ENCODE peak calls at places on chromosome 21, in six cellular contexts. One of them, this sample, is unnamed.

GRCh38 chr21:45306453-45306831 is 18.7 kb upstream of the POFUT2 start:
- DNase-seq in MV-4-11: no peak
- DNase-seq in effector CD4-positive, alpha-beta T cell: no peak
- DNase-seq in stimulated activated CD4-positive, alpha-beta T cell treated with anti-CD3 and anti-CD28 coated beads, TNF-alpha, amount 100 ng/mL, for 4 hours: no peak
- DNase-seq in T-helper 1 cell: no peak
- DNase-seq in ecto neural progenitor cell: no peak
- DNase-seq in this sample: no peak

GRCh38 chr21:33117268-33117888 is 47.4 kb downstream of the OLIG1 start:
- DNase-seq in T-helper 1 cell: no peak
- DNase-seq in MV-4-11: no peak
- DNase-seq in ecto neural progenitor cell: no peak
- DNase-seq in effector CD4-positive, alpha-beta T cell: no peak
- DNase-seq in stimulated activated CD4-positive, alpha-beta T cell treated with anti-CD3 and anti-CD28 coated beads, TNF-alpha, amount 100 ng/mL, for 4 hours: no peak
- DNase-seq in this sample: no peak

GRCh38 chr21:21199342-21200102 is 201.3 kb downstream of the NCAM2 start:
- DNase-seq in stimulated activated CD4-positive, alpha-beta T cell treated with anti-CD3 and anti-CD28 coated beads, TNF-alpha, amount 100 ng/mL, for 4 hours: no peak
- DNase-seq in effector CD4-positive, alpha-beta T cell: no peak
- DNase-seq in ecto neural progenitor cell: no peak
- DNase-seq in T-helper 1 cell: no peak
- DNase-seq in MV-4-11: no peak
- DNase-seq in this sample: no peak

GRCh38 chr21:46024983-46025860 is 43.7 kb downstream of the COL6A1 start:
- DNase-seq in effector CD4-positive, alpha-beta T cell: no peak
- DNase-seq in T-helper 1 cell: no peak
- DNase-seq in MV-4-11: no peak
- DNase-seq in ecto neural progenitor cell: no peak
- DNase-seq in stimulated activated CD4-positive, alpha-beta T cell treated with anti-CD3 and anti-CD28 coated beads, TNF-alpha, amount 100 ng/mL, for 4 hours: no peak
- DNase-seq in this sample: no peak

GRCh38 chr21:41868062-41868710 is 11.0 kb downstream of the PRDM15 start:
- DNase-seq in effector CD4-positive, alpha-beta T cell: no peak
- DNase-seq in ecto neural progenitor cell: no peak
- DNase-seq in T-helper 1 cell: no peak
- DNase-seq in stimulated activated CD4-positive, alpha-beta T cell treated with anti-CD3 and anti-CD28 coated beads, TNF-alpha, amount 100 ng/mL, for 4 hours: no peak
- DNase-seq in MV-4-11: no peak
- DNase-seq in this sample: no peak

GRCh38 chr21:42108941-42109340 is 37.8 kb downstream of the UMODL1 start:
- DNase-seq in ecto neural progenitor cell: no peak
- DNase-seq in MV-4-11: no peak
- DNase-seq in effector CD4-positive, alpha-beta T cell: no peak
- DNase-seq in T-helper 1 cell: no peak
- DNase-seq in stimulated activated CD4-positive, alpha-beta T cell treated with anti-CD3 and anti-CD28 coated beads, TNF-alpha, amount 100 ng/mL, for 4 hours: no peak
- DNase-seq in this sample: no peak

GRCh38 chr21:16196521-16197208 is 466.9 kb downstream of the USP25 start:
- DNase-seq in MV-4-11: no peak
- DNase-seq in stimulated activated CD4-positive, alpha-beta T cell treated with anti-CD3 and anti-CD28 coated beads, TNF-alpha, amount 100 ng/mL, for 4 hours: no peak
- DNase-seq in T-helper 1 cell: no peak
- DNase-seq in effector CD4-positive, alpha-beta T cell: no peak
- DNase-seq in ecto neural progenitor cell: no peak
- DNase-seq in this sample: no peak

GRCh38 chr21:41477641-41478318 is 30.2 kb downstream of the TMPRSS2 start:
- DNase-seq in ecto neural progenitor cell: peak
- DNase-seq in MV-4-11: peak
- DNase-seq in T-helper 1 cell: no peak
- DNase-seq in stimulated activated CD4-positive, alpha-beta T cell treated with anti-CD3 and anti-CD28 coated beads, TNF-alpha, amount 100 ng/mL, for 4 hours: no peak
- DNase-seq in effector CD4-positive, alpha-beta T cell: no peak
- DNase-seq in this sample: no peak

GRCh38 chr21:17003221-17003620 is 509.6 kb upstream of the CXADR start:
- DNase-seq in effector CD4-positive, alpha-beta T cell: no peak
- DNase-seq in T-helper 1 cell: no peak
- DNase-seq in MV-4-11: no peak
- DNase-seq in stimulated activated CD4-positive, alpha-beta T cell treated with anti-CD3 and anti-CD28 coated beads, TNF-alpha, amount 100 ng/mL, for 4 hours: no peak
- DNase-seq in ecto neural progenitor cell: no peak
- DNase-seq in this sample: no peak

GRCh38 chr21:43590220-43590619 is 69.1 kb downstream of the HSF2BP start:
- DNase-seq in MV-4-11: no peak
- DNase-seq in T-helper 1 cell: no peak
- DNase-seq in stimulated activated CD4-positive, alpha-beta T cell treated with anti-CD3 and anti-CD28 coated beads, TNF-alpha, amount 100 ng/mL, for 4 hours: no peak
- DNase-seq in effector CD4-positive, alpha-beta T cell: no peak
- DNase-seq in ecto neural progenitor cell: no peak
- DNase-seq in this sample: no peak

GRCh38 chr21:16305686-16306085 is 575.9 kb downstream of the USP25 start:
- DNase-seq in stimulated activated CD4-positive, alpha-beta T cell treated with anti-CD3 and anti-CD28 coated beads, TNF-alpha, amount 100 ng/mL, for 4 hours: no peak
- DNase-seq in effector CD4-positive, alpha-beta T cell: no peak
- DNase-seq in ecto neural progenitor cell: peak
- DNase-seq in MV-4-11: no peak
- DNase-seq in T-helper 1 cell: no peak
- DNase-seq in this sample: no peak

GRCh38 chr21:16047857-16048256 is 318.1 kb downstream of the USP25 start:
- DNase-seq in T-helper 1 cell: no peak
- DNase-seq in MV-4-11: no peak
- DNase-seq in stimulated activated CD4-positive, alpha-beta T cell treated with anti-CD3 and anti-CD28 coated beads, TNF-alpha, amount 100 ng/mL, for 4 hours: no peak
- DNase-seq in effector CD4-positive, alpha-beta T cell: no peak
- DNase-seq in ecto neural progenitor cell: no peak
- DNase-seq in this sample: no peak

GRCh38 chr21:28952686-28953085 is 40.0 kb downstream of the LTN1 start:
- DNase-seq in stimulated activated CD4-positive, alpha-beta T cell treated with anti-CD3 and anti-CD28 coated beads, TNF-alpha, amount 100 ng/mL, for 4 hours: no peak
- DNase-seq in effector CD4-positive, alpha-beta T cell: no peak
- DNase-seq in ecto neural progenitor cell: no peak
- DNase-seq in MV-4-11: no peak
- DNase-seq in T-helper 1 cell: no peak
- DNase-seq in this sample: no peak

GRCh38 chr21:28436286-28436932 is 556.3 kb downstream of the LTN1 start:
- DNase-seq in effector CD4-positive, alpha-beta T cell: no peak
- DNase-seq in ecto neural progenitor cell: no peak
- DNase-seq in MV-4-11: no peak
- DNase-seq in stimulated activated CD4-positive, alpha-beta T cell treated with anti-CD3 and anti-CD28 coated beads, TNF-alpha, amount 100 ng/mL, for 4 hours: no peak
- DNase-seq in T-helper 1 cell: no peak
- DNase-seq in this sample: no peak

GRCh38 chr21:44880762-44881585 is 7.5 kb upstream of the PTTG1IP start:
- DNase-seq in stimulated activated CD4-positive, alpha-beta T cell treated with anti-CD3 and anti-CD28 coated beads, TNF-alpha, amount 100 ng/mL, for 4 hours: no peak
- DNase-seq in T-helper 1 cell: no peak
- DNase-seq in ecto neural progenitor cell: no peak
- DNase-seq in MV-4-11: peak
- DNase-seq in effector CD4-positive, alpha-beta T cell: no peak
- DNase-seq in this sample: no peak

GRCh38 chr21:40299441-40299840 is 432.2 kb downstream of the PCP4 start:
- DNase-seq in stimulated activated CD4-positive, alpha-beta T cell treated with anti-CD3 and anti-CD28 coated beads, TNF-alpha, amount 100 ng/mL, for 4 hours: no peak
- DNase-seq in ecto neural progenitor cell: no peak
- DNase-seq in effector CD4-positive, alpha-beta T cell: no peak
- DNase-seq in T-helper 1 cell: no peak
- DNase-seq in MV-4-11: no peak
- DNase-seq in this sample: no peak

GRCh38 chr21:38223893-38224540 is 32.8 kb upstream of the KCNJ15 start:
- DNase-seq in T-helper 1 cell: no peak
- DNase-seq in ecto neural progenitor cell: no peak
- DNase-seq in effector CD4-positive, alpha-beta T cell: no peak
- DNase-seq in MV-4-11: peak
- DNase-seq in stimulated activated CD4-positive, alpha-beta T cell treated with anti-CD3 and anti-CD28 coated beads, TNF-alpha, amount 100 ng/mL, for 4 hours: no peak
- DNase-seq in this sample: no peak

GRCh38 chr21:42195378-42196031 is 23.4 kb upstream of the ABCG1 start:
- DNase-seq in ecto neural progenitor cell: peak
- DNase-seq in MV-4-11: peak
- DNase-seq in effector CD4-positive, alpha-beta T cell: no peak
- DNase-seq in stimulated activated CD4-positive, alpha-beta T cell treated with anti-CD3 and anti-CD28 coated beads, TNF-alpha, amount 100 ng/mL, for 4 hours: no peak
- DNase-seq in T-helper 1 cell: no peak
- DNase-seq in this sample: no peak

GRCh38 chr21:35232545-35233176 is 183.6 kb upstream of the RUNX1 start:
- DNase-seq in MV-4-11: no peak
- DNase-seq in stimulated activated CD4-positive, alpha-beta T cell treated with anti-CD3 and anti-CD28 coated beads, TNF-alpha, amount 100 ng/mL, for 4 hours: no peak
- DNase-seq in effector CD4-positive, alpha-beta T cell: no peak
- DNase-seq in ecto neural progenitor cell: no peak
- DNase-seq in T-helper 1 cell: no peak
- DNase-seq in this sample: no peak

GRCh38 chr21:36747815-36748381 is 49.0 kb downstream of the SIM2 start:
- DNase-seq in MV-4-11: no peak
- DNase-seq in T-helper 1 cell: no peak
- DNase-seq in stimulated activated CD4-positive, alpha-beta T cell treated with anti-CD3 and anti-CD28 coated beads, TNF-alpha, amount 100 ng/mL, for 4 hours: no peak
- DNase-seq in ecto neural progenitor cell: peak
- DNase-seq in effector CD4-positive, alpha-beta T cell: no peak
- DNase-seq in this sample: no peak

GRCh38 chr21:15908187-15908586 is 178.4 kb downstream of the USP25 start:
- DNase-seq in MV-4-11: no peak
- DNase-seq in stimulated activated CD4-positive, alpha-beta T cell treated with anti-CD3 and anti-CD28 coated beads, TNF-alpha, amount 100 ng/mL, for 4 hours: no peak
- DNase-seq in effector CD4-positive, alpha-beta T cell: no peak
- DNase-seq in T-helper 1 cell: no peak
- DNase-seq in ecto neural progenitor cell: no peak
- DNase-seq in this sample: no peak

GRCh38 chr21:42191978-42192595 is 26.9 kb upstream of the ABCG1 start:
- DNase-seq in ecto neural progenitor cell: no peak
- DNase-seq in effector CD4-positive, alpha-beta T cell: no peak
- DNase-seq in MV-4-11: no peak
- DNase-seq in T-helper 1 cell: no peak
- DNase-seq in stimulated activated CD4-positive, alpha-beta T cell treated with anti-CD3 and anti-CD28 coated beads, TNF-alpha, amount 100 ng/mL, for 4 hours: no peak
- DNase-seq in this sample: no peak

GRCh38 chr21:34800797-34801518 is 132.2 kb downstream of the CLIC6 start:
- DNase-seq in stimulated activated CD4-positive, alpha-beta T cell treated with anti-CD3 and anti-CD28 coated beads, TNF-alpha, amount 100 ng/mL, for 4 hours: no peak
- DNase-seq in ecto neural progenitor cell: no peak
- DNase-seq in T-helper 1 cell: no peak
- DNase-seq in MV-4-11: no peak
- DNase-seq in effector CD4-positive, alpha-beta T cell: no peak
- DNase-seq in this sample: no peak

GRCh38 chr21:28893687-28894086 is 99.0 kb downstream of the LTN1 start:
- DNase-seq in stimulated activated CD4-positive, alpha-beta T cell treated with anti-CD3 and anti-CD28 coated beads, TNF-alpha, amount 100 ng/mL, for 4 hours: no peak
- DNase-seq in T-helper 1 cell: no peak
- DNase-seq in MV-4-11: no peak
- DNase-seq in effector CD4-positive, alpha-beta T cell: no peak
- DNase-seq in ecto neural progenitor cell: no peak
- DNase-seq in this sample: no peak

GRCh38 chr21:32190491-32191144 is 88.2 kb downstream of the MIS18A start:
- DNase-seq in effector CD4-positive, alpha-beta T cell: no peak
- DNase-seq in T-helper 1 cell: no peak
- DNase-seq in stimulated activated CD4-positive, alpha-beta T cell treated with anti-CD3 and anti-CD28 coated beads, TNF-alpha, amount 100 ng/mL, for 4 hours: no peak
- DNase-seq in ecto neural progenitor cell: peak
- DNase-seq in MV-4-11: no peak
- DNase-seq in this sample: no peak

This sample was measured in CD8-positive, alpha-beta T cell.